ENCODE peak calls at places on chromosomes 3 and 15, in five cellular contexts. X, D, I, H and E are unnamed samples. For H3K4me1, the result is how much of the 10 kb centered on the place peaks cover.

GRCh38 chr3:63862804-63863149 is 828 bp downstream of the THOC7 start:
- DNase-seq in I (no peak), D (no peak), H (no peak), X (no peak), E (no peak)

GRCh38 chr15:90557147-90557546 is 27.4 kb downstream of the CRTC3 start:
- DNase-seq in H (no peak), X (no peak), D (no peak), I (no peak), E (no peak)

GRCh38 chr15:44157679-44158078 is 37.4 kb downstream of the FRMD5 start:
- DNase-seq in D (no peak), H (peak), X (no peak), I (no peak), E (no peak)

GRCh38 chr3:144501419-144501818 is 529.8 kb downstream of the DIPK2A start:
- DNase-seq in D (no peak), I (no peak), X (no peak), H (no peak), E (no peak)

GRCh38 chr15:45101749-45102148 is 12.2 kb downstream of the DUOX2 start:
- DNase-seq in X (no peak), I (no peak), H (no peak), D (no peak), E (no peak)

GRCh38 chr15:69478259-69478687 is 25.7 kb downstream of the RPLP1 start:
- DNase-seq in D (peak), I (peak), H (peak), X (no peak), E (no peak)

GRCh38 chr15:90035095-90035834 is 34.1 kb downstream of the ZNF710 start:
- DNase-seq in X (no peak), D (peak), H (no peak), I (peak), E (no peak)

GRCh38 chr3:187210555-187211327 is 13.5 kb downstream of the RTP1 start:
- DNase-seq in I (no peak), H (peak), D (no peak), X (no peak), E (no peak)

GRCh38 chr3:61777483-61777882 is 216.1 kb downstream of the PTPRG start:
- DNase-seq in X (no peak), I (no peak), H (no peak), D (no peak), E (no peak)

GRCh38 chr3:161358488-161358887 is 12.8 kb downstream of the SPTSSB start:
- DNase-seq in H (no peak), D (no peak), I (no peak), X (no peak), E (no peak)

GRCh38 chr3:45026957-45027356 is 854 bp downstream of the CLEC3B start:
- DNase-seq in H (peak), D (peak), I (peak), X (peak), E (no peak)

GRCh38 chr3:13574798-13575451 is 26.0 kb downstream of the FBLN2 start:
- DNase-seq in H (peak), I (no peak), D (no peak), X (no peak), E (no peak)

GRCh38 chr3:134077649-134078081 is 47.9 kb upstream of the SLCO2A1 start:
- DNase-seq in D (no peak), X (no peak), H (peak), I (no peak), E (no peak)

GRCh38 chr3:181698263-181698944 is 13.3 kb upstream of the SOX2 start:
- DNase-seq in I (no peak), H (no peak), D (no peak), X (no peak), E (no peak)

GRCh38 chr15:85825118-85825517 is 30.4 kb upstream of the KLHL25 start:
- DNase-seq in I (no peak), X (no peak), D (peak), H (no peak), E (no peak)

GRCh38 chr15:35674873-35675781 is 129.2 kb upstream of the DPH6 start:
- DNase-seq in X (no peak), I (no peak), H (peak), D (no peak), E (no peak)

GRCh38 chr15:67085237-67085817 is 19.9 kb downstream of the SMAD3 start:
- DNase-seq in I (no peak), X (no peak), D (no peak), H (peak), E (no peak)

GRCh38 chr3:100992086-100993033 is 861 bp downstream of the ABI3BP start:
- DNase-seq in X (no peak), I (no peak), H (peak), D (peak), E (no peak)

GRCh38 chr3:138329127-138329983 is at the start of gene NME9:
- DNase-seq in H (peak), X (peak), I (peak), D (peak), E (peak)

GRCh38 chr3:58994746-58995330 is 55.0 kb downstream of the CFAP20DC start:
- DNase-seq in D (peak), X (no peak), I (no peak), H (peak), E (peak)
- H3K4me1 ChIP-seq in D (under half), X (under half), I (under half), H (under half), E (under half)

DNA sequence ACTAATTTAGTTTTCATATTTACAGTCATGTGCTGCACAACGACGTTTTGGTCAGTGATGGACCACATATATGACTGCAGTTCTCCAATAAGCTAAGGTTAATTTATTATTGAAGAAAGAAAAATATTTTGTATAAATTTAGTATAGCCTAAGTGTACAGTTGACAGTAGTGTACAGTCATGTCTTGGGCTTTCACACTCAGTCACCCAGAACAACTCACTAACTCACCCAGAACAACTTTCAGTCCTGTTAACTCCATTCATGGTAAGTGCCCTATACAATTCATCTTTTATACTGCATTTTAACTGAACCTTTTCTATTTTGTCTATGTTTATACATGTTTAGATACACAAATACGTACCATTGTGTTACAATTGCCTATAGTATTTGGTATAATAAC is 3.8 kb upstream of the GABRR3 start:
- DNase-seq in X (no peak), D (no peak), I (no peak), H (no peak), E (no peak)
- H3K4me3 ChIP-seq in X (no peak), D (no peak), I (no peak), H (peak), E (no peak)

GRCh38 chr3:54746722-54747121 is 181.1 kb downstream of the LRTM1 start:
- DNase-seq in I (no peak), H (no peak), X (no peak), D (no peak), E (no peak)
- H3K27ac ChIP-seq in I (no peak), H (no peak), X (no peak), D (no peak), E (no peak)

GRCh38 chr15:74040115-74040850 is 42.1 kb downstream of the GOLGA6A start:
- DNase-seq in H (peak), D (peak), X (peak), I (no peak), E (no peak)
- H3K4me1 ChIP-seq in H (under half), D (under half), X (half or more), I (under half), E (under half)

GRCh38 chr3:189537135-189537534 is 94.1 kb upstream of the TP63 start:
- DNase-seq in I (no peak), D (no peak), H (no peak), X (no peak), E (no peak)
- H3K4me3 ChIP-seq in I (no peak), D (no peak), H (no peak), X (no peak), E (no peak)